ENCODE peak calls at places on chromosomes 11 and 22, in nine cellular contexts. H is activated CD8-positive, alpha-beta memory T cell treated with anti-CD3 and anti-CD28 coated beads for 48 hours; I is HTR-8/SVneo; J is HuH-7; Z is T-cell; W is stimulated activated CD4-positive, alpha-beta T cell treated with anti-CD3 and anti-CD28 coated beads, Interleukin-2, amount 100 ng/mL, for 48 hours; K is activated naive CD4-positive, alpha-beta T cell; C is GM23248; B is effector memory CD8-positive, alpha-beta T cell. S is an unnamed sample.

GRCh38 chr11:3105791-3106735 is 48.8 kb upstream of the CARS1 start:
- DNase-seq in H (no peak), I (no peak), J (no peak), Z (no peak), W (no peak), K (no peak), C (no peak), B (no peak), S (peak; percentile 50)

GRCh38 chr11:113663567-113663966 is 42.5 kb downstream of the TMPRSS5 start:
- DNase-seq in H (no peak), I (no peak), J (no peak), Z (no peak), W (no peak), K (no peak), C (peak; percentile 43), B (no peak), S (no peak)

GRCh38 chr11:117563556-117563955 is 233.5 kb downstream of the DSCAML1 start:
- DNase-seq in H (no peak), I (no peak), J (no peak), Z (no peak), W (no peak), K (no peak), C (no peak), B (no peak), S (no peak)

GRCh38 chr11:114132944-114133394 is 73.5 kb downstream of the ZBTB16 start:
- DNase-seq in H (no peak), I (no peak), J (no peak), Z (no peak), W (no peak), K (no peak), C (peak; percentile 91), B (no peak), S (peak; percentile 76)

GRCh38 chr11:134466909-134467567 is 55.0 kb upstream of the B3GAT1 start:
- DNase-seq in H (no peak), I (no peak), J (no peak), Z (no peak), W (no peak), K (no peak), C (no peak), B (no peak), S (no peak)

GRCh38 chr11:32071811-32072210 is 19.1 kb upstream of the RCN1 start:
- DNase-seq in H (no peak), I (peak; percentile 53), J (peak; percentile 50), Z (no peak), W (no peak), K (no peak), C (peak; percentile 83), B (no peak), S (no peak)

GRCh38 chr11:72831521-72832300 is 17.5 kb downstream of the ATG16L2 start:
- DNase-seq in H (no peak), I (peak; percentile 79), J (peak; percentile 90), Z (peak; percentile 31), W (peak; percentile 41), K (peak; percentile 44), C (peak; percentile 89), B (peak; percentile 34), S (peak; percentile 90)

GRCh38 chr22:29310863-29311339 is 4.5 kb downstream of the GAS2L1 start:
- DNase-seq in H (no peak), I (peak; percentile 91), J (peak; percentile 80), Z (no peak), W (peak; percentile 54), K (no peak), C (peak; percentile 99), B (peak; percentile 35), S (peak; percentile 98)

GRCh38 chr11:113255096-113255495 is 59.3 kb upstream of the TTC12 start:
- DNase-seq in H (no peak), I (no peak), J (no peak), Z (no peak), W (no peak), K (no peak), C (peak; percentile 15), B (no peak), S (no peak)

GRCh38 chr22:20111045-20111688 is 4.7 kb upstream of the RANBP1 start:
- DNase-seq in H (no peak), I (no peak), J (peak; percentile 79), Z (no peak), W (no peak), K (no peak), C (peak; percentile 54), B (no peak), S (no peak)

GRCh38 chr11:46490576-46491100 is 99.1 kb upstream of the CHRM4 start:
- DNase-seq in H (no peak), I (no peak), J (no peak), Z (no peak), W (no peak), K (no peak), C (peak; percentile 56), B (no peak), S (no peak)

GRCh38 chr11:111676878-111677585 is 74.8 kb downstream of the SIK2 start:
- DNase-seq in H (no peak), I (peak; percentile 48), J (no peak), Z (no peak), W (no peak), K (no peak), C (peak; percentile 73), B (no peak), S (no peak)

GRCh38 chr11:70082829-70083228 is 4.7 kb downstream of the ANO1 start:
- DNase-seq in H (no peak), I (no peak), J (peak; percentile 79), Z (no peak), W (no peak), K (no peak), C (no peak), B (no peak), S (no peak)

GRCh38 chr11:9144828-9145227 is 53.4 kb upstream of the SCUBE2 start:
- DNase-seq in H (no peak), I (no peak), J (no peak), Z (no peak), W (no peak), K (no peak), C (no peak), B (no peak), S (no peak)

GRCh38 chr11:829116-829945 is 1.6 kb downstream of the CRACR2B start:
- DNase-seq in H (no peak), I (no peak), J (no peak), Z (no peak), W (no peak), K (no peak), C (no peak), B (no peak), S (no peak)

GRCh38 chr22:44329179-44329796 is 16.5 kb upstream of the SHISAL1 start:
- DNase-seq in H (no peak), I (no peak), J (no peak), Z (no peak), W (no peak), K (no peak), C (peak; percentile 40), B (no peak), S (no peak)

S was measured in sciatic nerve.